ENCODE peak calls at places on chromosomes 5 and 9, in nine cellular contexts. K is IMR-90; X is lung; Z is Peyer's patch; I is PC-9; W is CD8-positive, alpha-beta memory T cell; P is CD8-positive, alpha-beta T cell; G is AG04450; H is aorta. Q is an unnamed sample. For H3K9me3, the result is how much of the 10 kb centered on the place peaks cover.

GRCh38 chr9:91395553-91396470 is 27.8 kb downstream of the NFIL3 start:
- DNase-seq in P (no peak), I (peak), X (no peak), W (no peak), H (no peak), Z (no peak), K (peak), G (peak), Q (no peak)

GRCh38 chr5:138180183-138180782 is 1.4 kb downstream of the KIF20A start:
- DNase-seq in Z (no peak), G (peak), I (peak), K (peak), W (peak), P (no peak), H (no peak), X (no peak), Q (peak)

GRCh38 chr9:120911295-120911843 is 15.2 kb downstream of the TRAF1 start:
- DNase-seq in W (no peak), P (no peak), X (no peak), Z (no peak), I (no peak), G (no peak), K (no peak), H (peak), Q (no peak)

GRCh38 chr9:111945216-111945615 is 48.6 kb downstream of the UGCG start:
- DNase-seq in H (no peak), I (no peak), X (no peak), P (no peak), Z (no peak), W (no peak), K (peak), G (no peak), Q (no peak)

GRCh38 chr9:20701058-20701457 is 17.0 kb downstream of the FOCAD start:
- DNase-seq in Z (no peak), I (no peak), X (no peak), P (no peak), G (no peak), K (no peak), W (no peak), H (no peak), Q (no peak)

GRCh38 chr5:121910036-121910435 is 51.7 kb upstream of the SRFBP1 start:
- DNase-seq in K (no peak), G (no peak), W (no peak), X (no peak), Z (no peak), I (no peak), P (no peak), H (no peak), Q (no peak)

GRCh38 chr9:14316574-14317304 is 2.8 kb upstream of the NFIB start:
- DNase-seq in G (no peak), X (no peak), W (no peak), P (no peak), I (no peak), K (no peak), H (peak), Z (no peak), Q (no peak)

GRCh38 chr9:93205045-93205768 is 21.3 kb downstream of the WNK2 start:
- DNase-seq in H (peak), K (no peak), W (no peak), P (no peak), Z (no peak), X (no peak), I (no peak), G (no peak), Q (no peak)

GRCh38 chr5:125012727-125013451 is 266.4 kb upstream of the ZNF608 start:
- DNase-seq in G (no peak), P (no peak), K (no peak), H (no peak), X (no peak), I (no peak), Z (no peak), W (no peak), Q (no peak)

GRCh38 chr5:1767524-1768282 is 31.9 kb downstream of the MRPL36 start:
- DNase-seq in K (no peak), P (no peak), W (no peak), G (no peak), Z (no peak), H (peak), I (no peak), X (no peak), Q (no peak)

GRCh38 chr5:102277059-102277621 is 18.9 kb downstream of the SLCO4C1 start:
- DNase-seq in X (no peak), Z (no peak), K (no peak), P (no peak), I (no peak), W (no peak), H (no peak), G (no peak), Q (no peak)

GRCh38 chr5:175214152-175214551 is 229.8 kb downstream of the DRD1 start:
- DNase-seq in K (peak), Z (no peak), X (peak), G (peak), I (peak), P (no peak), W (no peak), H (peak), Q (peak)

GRCh38 chr9:96556701-96557461 is 62.8 kb downstream of the CDC14B start:
- DNase-seq in I (no peak), P (no peak), Z (no peak), W (no peak), X (no peak), K (no peak), G (no peak), H (peak), Q (no peak)

GRCh38 chr5:180832638-180833068 is 28.4 kb downstream of the ZFP62 start:
- DNase-seq in P (peak), X (no peak), W (peak), K (no peak), I (no peak), H (no peak), G (no peak), Z (peak), Q (no peak)

GRCh38 chr9:94908583-94909249 is 182.2 kb downstream of the AOPEP start:
- DNase-seq in H (peak), G (no peak), I (peak), K (no peak), X (peak), W (no peak), Z (no peak), P (no peak), Q (no peak)

GRCh38 chr9:13088734-13089427 is 190.6 kb downstream of the MPDZ start:
- DNase-seq in Z (no peak), P (no peak), K (peak), X (peak), H (peak), W (no peak), G (peak), I (no peak), Q (peak)

GRCh38 chr5:174355995-174356394 is 310.5 kb downstream of the NSG2 start:
- DNase-seq in X (no peak), W (no peak), Z (no peak), P (no peak), K (no peak), H (no peak), G (no peak), I (no peak), Q (no peak)

GRCh38 chr9:122307925-122308324 is 43.2 kb downstream of the MRRF start:
- DNase-seq in X (no peak), W (no peak), K (peak), P (no peak), H (no peak), Z (no peak), G (no peak), I (no peak), Q (no peak)

GRCh38 chr5:134136771-134137170 is 22.3 kb downstream of the TCF7 start:
- DNase-seq in P (no peak), G (no peak), Z (no peak), X (no peak), I (no peak), W (no peak), H (no peak), K (no peak), Q (no peak)

DNA sequence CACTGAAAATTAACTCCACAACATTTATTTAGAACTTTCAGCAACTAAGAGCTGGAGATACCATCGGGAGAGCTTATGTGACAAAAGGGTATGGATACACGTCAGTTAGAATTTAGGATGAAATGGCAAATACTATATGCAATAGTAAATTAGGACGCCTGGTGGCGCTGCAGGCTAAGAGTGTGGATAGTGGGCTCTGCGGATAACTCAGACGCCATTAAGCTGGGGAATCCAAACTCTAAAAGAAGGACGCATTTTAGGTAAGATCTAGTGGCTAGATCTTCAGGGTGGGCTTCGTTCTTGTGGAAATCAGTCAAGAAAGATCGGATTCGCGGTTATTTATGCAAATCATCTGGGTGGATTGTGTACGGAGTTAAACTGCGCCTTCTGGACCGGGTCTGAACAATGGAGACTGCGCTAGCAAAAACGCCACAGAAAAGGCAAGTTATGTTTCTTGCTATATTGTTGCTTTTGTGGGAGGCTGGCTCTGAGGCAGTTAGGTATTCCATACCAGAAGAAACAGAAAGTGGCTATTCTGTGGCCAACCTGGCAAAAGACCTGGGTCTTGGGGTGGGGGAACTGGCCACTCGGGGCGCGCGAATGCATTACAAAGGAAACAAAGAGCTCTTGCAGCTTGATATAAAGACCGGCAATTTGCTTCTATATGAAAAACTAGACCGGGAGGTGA is at the start of gene PCDHB5:
- DNase-seq in K (no peak), P (no peak), Z (no peak), W (no peak), H (no peak), I (no peak), X (no peak), G (no peak), Q (no peak)
- H3K9me3 ChIP-seq in K (under half), P (under half), Z (under half), W (under half), H (under half), I (under half), X (under half), G (under half), Q (under half)

GRCh38 chr9:114786251-114786650 is 19.6 kb downstream of the TNFSF15 start:
- DNase-seq in X (no peak), W (no peak), Z (no peak), G (no peak), K (no peak), H (no peak), P (no peak), I (peak), Q (no peak)

GRCh38 chr9:114779352-114779845 is 26.4 kb downstream of the TNFSF15 start:
- DNase-seq in X (peak), P (no peak), W (no peak), G (no peak), H (peak), I (peak), K (no peak), Z (peak), Q (peak)

GRCh38 chr9:114777841-114778240 is 28.0 kb downstream of the TNFSF15 start:
- DNase-seq in X (no peak), P (no peak), Z (no peak), W (no peak), H (no peak), K (no peak), I (no peak), G (no peak), Q (no peak)

GRCh38 chr9:114784721-114785253 is 21.1 kb downstream of the TNFSF15 start:
- DNase-seq in W (no peak), G (no peak), Z (no peak), H (no peak), P (no peak), I (no peak), X (no peak), K (no peak), Q (no peak)

GRCh38 chr9:114782586-114782985 is 23.3 kb downstream of the TNFSF15 start:
- DNase-seq in P (no peak), G (no peak), Z (no peak), K (no peak), I (no peak), W (no peak), X (no peak), H (no peak), Q (no peak)
- H3K9me3 ChIP-seq in P (under half), G (under half), Z (under half), K (under half), I (under half), W (under half), X (under half), H (under half), Q (under half)

GRCh38 chr5:179061025-179061424 is 852 bp downstream of the ZNF354C start:
- DNase-seq in X (no peak), H (peak), I (no peak), Z (no peak), G (no peak), W (no peak), P (no peak), K (no peak), Q (no peak)
- H3K9me3 ChIP-seq in X (under half), H (under half), I (under half), Z (under half), G (half or more), W (under half), P (under half), K (under half), Q (under half)

GRCh38 chr9:103625161-103625804 is 468.8 kb upstream of the SMC2 start:
- DNase-seq in W (no peak), P (no peak), X (no peak), K (no peak), H (no peak), Z (no peak), I (no peak), G (no peak), Q (no peak)
- H3K9me3 ChIP-seq in W (under half), P (under half), X (under half), K (under half), H (under half), Z (under half), I (under half), G (under half), Q (under half)